ENCODE peak calls at places on chromosome 5, in ten cellular contexts. T is cardiac fibroblast, X is GM12865, V is bronchial epithelial cell, A is fibroblast of the aortic adventitia, R is tibial nerve, J is A549, L is PC-9, M is body of pancreas, I is tibial artery. D is an unnamed sample.
A peak's percentile ranks its signal among the peaks of the same experiment; 100 is the strongest.

GRCh38 chr5:159133041-159133741 is 33.5 kb upstream of the EBF1 start:
- DNase-seq in J (peak; percentile 25), I (peak; percentile 69), R (peak; percentile 42), X (peak; percentile 74), T (peak; percentile 90), M (peak; percentile 10), V (peak; percentile 76), L (peak; percentile 45), A (peak; percentile 95), D (peak; percentile 89)

GRCh38 chr5:75616961-75617660 is 5.9 kb downstream of the ANKDD1B start:
- DNase-seq in X (no peak), L (no peak), M (no peak), J (no peak), V (no peak), I (no peak), T (no peak), R (no peak), A (peak; percentile 78), D (peak; percentile 54)

GRCh38 chr5:171632618-171633017 is 153.0 kb upstream of the SMIM23 start:
- DNase-seq in J (no peak), T (no peak), M (no peak), X (no peak), L (no peak), A (no peak), I (no peak), R (no peak), V (no peak), D (no peak)

GRCh38 chr5:172052454-172053236 is 46.2 kb upstream of the FBXW11 start:
- DNase-seq in M (peak; percentile 51), A (peak; percentile 94), R (no peak), T (peak; percentile 90), X (no peak), J (no peak), L (no peak), V (no peak), I (peak; percentile 73), D (peak; percentile 92)

GRCh38 chr5:40033411-40033810 is 608.6 kb upstream of the DAB2 start:
- DNase-seq in A (no peak), R (no peak), V (no peak), J (no peak), I (no peak), T (no peak), L (no peak), M (peak; percentile 4), X (peak; percentile 29), D (no peak)

GRCh38 chr5:133754575-133755169 is 142.3 kb upstream of the FSTL4 start:
- DNase-seq in I (no peak), V (peak; percentile 57), M (peak; percentile 56), R (peak; percentile 13), J (peak; percentile 44), X (peak; percentile 51), A (peak; percentile 41), T (peak; percentile 35), L (no peak), D (peak; percentile 44)

GRCh38 chr5:88675758-88676636 is 207.0 kb downstream of the MEF2C start:
- DNase-seq in L (peak; percentile 80), X (peak; percentile 92), I (no peak), R (no peak), T (peak; percentile 37), J (peak; percentile 50), M (peak; percentile 49), A (no peak), V (no peak), D (peak; percentile 54)

GRCh38 chr5:174430940-174431339 is 293.4 kb upstream of the MSX2 start:
- DNase-seq in V (no peak), A (no peak), L (no peak), X (no peak), M (no peak), T (no peak), I (no peak), J (no peak), R (no peak), D (no peak)

GRCh38 chr5:1555011-1555807 is 31.4 kb upstream of the LPCAT1 start:
- DNase-seq in I (peak; percentile 51), A (no peak), T (peak; percentile 57), M (peak; percentile 55), J (peak; percentile 81), V (peak; percentile 78), L (peak; percentile 100), X (no peak), R (no peak), D (peak; percentile 71)

GRCh38 chr5:148807845-148808244 is 18.6 kb upstream of the ADRB2 start:
- DNase-seq in V (no peak), A (no peak), X (peak; percentile 21), L (no peak), T (no peak), M (peak; percentile 28), I (no peak), J (no peak), R (no peak), D (no peak)

GRCh38 chr5:64347308-64347707 is 158.5 kb upstream of the RGS7BP start:
- DNase-seq in L (no peak), V (peak; percentile 27), M (no peak), X (no peak), I (no peak), A (peak; percentile 26), T (peak; percentile 2), R (no peak), J (no peak), D (peak; percentile 6)

GRCh38 chr5:151503999-151504398 is 56.6 kb downstream of the SLC36A1 start:
- DNase-seq in J (no peak), X (peak; percentile 26), T (no peak), I (no peak), L (no peak), R (no peak), V (no peak), A (no peak), M (no peak), D (no peak)

GRCh38 chr5:169602535-169602934 is 19.0 kb downstream of the SPDL1 start:
- DNase-seq in J (no peak), T (peak; percentile 48), X (no peak), V (no peak), A (peak; percentile 31), I (no peak), M (no peak), R (no peak), L (no peak), D (no peak)

GRCh38 chr5:175742290-175742994 is 84.6 kb downstream of the HRH2 start:
- DNase-seq in M (no peak), V (no peak), L (no peak), I (no peak), T (no peak), J (no peak), R (no peak), A (no peak), X (no peak), D (no peak)

GRCh38 chr5:81533629-81534480 is 139.9 kb upstream of the ACOT12 start:
- DNase-seq in X (no peak), M (no peak), V (no peak), I (no peak), R (no peak), T (no peak), L (no peak), A (peak; percentile 9), J (no peak), D (peak; percentile 7)

GRCh38 chr5:110909950-110910349 is 161.6 kb upstream of the TSLP start:
- DNase-seq in R (no peak), X (no peak), I (no peak), L (no peak), A (peak; percentile 90), J (no peak), M (no peak), V (no peak), T (peak; percentile 67), D (peak; percentile 78)

GRCh38 chr5:163838738-163839137 is 333.3 kb downstream of the MAT2B start:
- DNase-seq in J (no peak), V (no peak), L (no peak), T (peak; percentile 55), R (no peak), I (no peak), M (no peak), X (no peak), A (peak; percentile 28), D (no peak)

GRCh38 chr5:128649183-128649582 is 111.1 kb upstream of the FBN2 start:
- DNase-seq in L (no peak), J (no peak), X (no peak), R (no peak), I (no peak), A (peak; percentile 75), T (peak; percentile 83), M (no peak), V (peak; percentile 33), D (peak; percentile 86)

GRCh38 chr5:128645582-128645981 is 107.5 kb upstream of the FBN2 start:
- DNase-seq in X (no peak), L (no peak), I (no peak), T (no peak), A (peak; percentile 22), J (no peak), M (no peak), R (no peak), V (no peak), D (no peak)

GRCh38 chr5:128644863-128645262 is 106.8 kb upstream of the FBN2 start:
- DNase-seq in J (no peak), R (no peak), L (no peak), T (peak; percentile 76), M (no peak), I (no peak), V (no peak), X (no peak), A (peak; percentile 51), D (peak; percentile 63)
- H3K4me3 ChIP-seq in J (no peak overlapping the region), R (no peak overlapping the region), L (no peak overlapping the region), T (peak overlapping the region; percentile 26), M (no peak overlapping the region), I (no peak overlapping the region), V (no peak overlapping the region), X (no peak overlapping the region), A (peak overlapping the region; percentile 20), D (peak overlapping the region; percentile 31)

GRCh38 chr5:118070041-118070440 is 918.3 kb downstream of the DTWD2 start:
- DNase-seq in A (no peak), T (no peak), V (no peak), X (no peak), R (no peak), J (no peak), M (no peak), L (no peak), I (no peak), D (no peak)
- TF ChIP-seq CTCF in A (no peak), T (no peak), V (no peak), X (no peak), R (no peak), J (no peak), M (no peak), L (no peak), I (no peak), D (no peak)

GRCh38 chr5:135488727-135489465 is 36.7 kb upstream of the TIFAB start:
- DNase-seq in T (peak; percentile 70), R (no peak), A (peak; percentile 61), V (peak; percentile 30), I (peak; percentile 66), M (no peak), L (no peak), X (no peak), J (peak; percentile 68), D (peak; percentile 39)
- H3K4me3 ChIP-seq in T (peak overlapping the region; percentile 36), R (peak overlapping the region; percentile 52), A (peak overlapping the region; percentile 48), V (peak overlapping the region; percentile 12), I (peak overlapping the region; percentile 38), M (no peak overlapping the region), L (peak overlapping the region; percentile 40), X (no peak overlapping the region), J (peak overlapping the region; percentile 38), D (peak overlapping the region; percentile 19)

DNA sequence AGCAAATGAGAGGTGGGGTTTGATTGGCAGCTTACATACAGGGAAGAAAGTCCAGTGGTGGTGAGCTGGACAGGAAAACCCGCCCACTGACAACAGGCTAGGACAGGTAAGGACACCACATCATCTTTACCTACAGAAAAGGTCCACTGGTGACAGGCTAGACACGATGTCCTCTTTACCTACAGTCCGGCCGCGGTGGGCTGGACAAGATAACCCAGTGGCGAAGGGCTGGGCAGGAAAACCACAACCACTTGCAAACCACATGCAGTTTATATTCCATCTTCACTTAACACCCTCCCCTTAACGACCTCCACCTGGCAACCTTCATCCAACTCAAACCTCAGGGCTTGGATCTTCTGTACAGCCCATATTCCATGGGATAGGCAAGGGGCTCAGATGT is 5.0 kb upstream of the NIPAL4 start:
- DNase-seq in L (no peak), M (no peak), X (no peak), A (no peak), J (no peak), T (no peak), R (no peak), I (no peak), V (no peak), D (no peak)
- TF ChIP-seq CTCF in L (no peak), M (no peak), X (no peak), A (no peak), J (no peak), T (no peak), R (no peak), I (no peak), V (no peak), D (no peak)

D was measured in fibroblast of pulmonary artery.